ENCODE peak calls at places on chromosomes 11 and 22, in eight cellular contexts. F, N, X, D, Z, U, B and O are unnamed samples.

GRCh38 chr11:71293961-71294782 is 41.8 kb upstream of the SHANK2 start:
- DNase-seq in U (no peak), Z (no peak), D (no peak), F (no peak), X (no peak), N (no peak), B (no peak), O (no peak)

GRCh38 chr11:19071255-19071654 is 10.7 kb upstream of the MRGPRX2 start:
- DNase-seq in N (peak), X (peak), B (peak), D (peak), U (peak), F (peak), Z (peak), O (peak)

GRCh38 chr11:556857-557256 is 3.7 kb downstream of the LMNTD2 start:
- DNase-seq in F (no peak), X (no peak), B (no peak), N (no peak), Z (no peak), D (no peak), U (no peak), O (no peak)

GRCh38 chr11:64885367-64886286 is 7.2 kb upstream of the EHD1 start:
- DNase-seq in B (peak), N (peak), F (peak), U (no peak), X (no peak), D (no peak), Z (no peak), O (no peak)

GRCh38 chr11:4072668-4073285 is 21.8 kb upstream of the RRM1 start:
- DNase-seq in F (peak), D (peak), U (peak), X (peak), Z (peak), N (peak), B (peak), O (peak)

GRCh38 chr11:35487532-35488078 is 37.8 kb downstream of the PAMR1 start:
- DNase-seq in X (peak), F (peak), D (no peak), B (no peak), Z (no peak), U (peak), N (peak), O (no peak)

GRCh38 chr22:49997221-49997599 is 15.4 kb downstream of the IL17REL start:
- DNase-seq in D (no peak), B (peak), Z (no peak), F (no peak), X (no peak), N (no peak), U (no peak), O (no peak)

GRCh38 chr22:21714059-21714770 is 21.4 kb downstream of the YPEL1 start:
- DNase-seq in N (no peak), Z (no peak), X (no peak), F (no peak), B (no peak), U (no peak), D (no peak), O (no peak)

GRCh38 chr11:60905551-60906113 is 753 bp downstream of the PRPF19 start:
- DNase-seq in X (no peak), B (no peak), Z (peak), F (no peak), N (peak), U (peak), D (no peak), O (no peak)

GRCh38 chr11:74311352-74311926 is at the start of gene P4HA3:
- DNase-seq in Z (no peak), B (no peak), D (no peak), N (peak), U (no peak), X (peak), F (peak), O (no peak)

GRCh38 chr11:65551572-65552398 is 6.4 kb downstream of the LTBP3 start:
- DNase-seq in B (peak), N (no peak), D (no peak), U (peak), X (no peak), Z (no peak), F (peak), O (no peak)

GRCh38 chr11:95549276-95549675 is 240.3 kb downstream of the FAM76B start:
- DNase-seq in N (no peak), D (no peak), U (no peak), B (no peak), Z (no peak), F (no peak), X (no peak), O (no peak)

GRCh38 chr11:32221476-32222032 is 130.7 kb downstream of the RCN1 start:
- DNase-seq in N (no peak), Z (no peak), D (no peak), B (no peak), X (no peak), U (no peak), F (no peak), O (no peak)

GRCh38 chr11:96141649-96142048 is 201.3 kb downstream of the MAML2 start:
- DNase-seq in Z (no peak), F (no peak), D (no peak), B (no peak), U (no peak), X (no peak), N (no peak), O (no peak)

GRCh38 chr11:73308003-73308962 is at the start of gene ARHGEF17:
- DNase-seq in Z (no peak), F (peak), B (peak), U (no peak), D (peak), N (peak), X (peak), O (no peak)

GRCh38 chr11:113505046-113505445 is 29.8 kb upstream of the DRD2 start:
- DNase-seq in U (no peak), N (no peak), X (no peak), F (no peak), Z (no peak), B (no peak), D (no peak), O (no peak)

GRCh38 chr11:69462106-69463045 is 19.1 kb upstream of the LINC01488 start:
- DNase-seq in U (no peak), X (peak), F (no peak), Z (no peak), D (no peak), B (no peak), N (no peak), O (no peak)

GRCh38 chr11:70378506-70379134 is 19.7 kb upstream of the CTTN start:
- DNase-seq in Z (no peak), X (no peak), F (no peak), N (no peak), U (no peak), D (no peak), B (no peak), O (no peak)

GRCh38 chr22:26259510-26259909 is 90.2 kb downstream of the SEZ6L start:
- DNase-seq in D (no peak), N (peak), B (no peak), Z (no peak), F (no peak), U (peak), X (peak), O (no peak)

GRCh38 chr11:66346476-66347424 is 679 bp downstream of the B4GAT1 start:
- DNase-seq in U (no peak), N (no peak), D (no peak), F (no peak), Z (no peak), X (no peak), B (no peak), O (no peak)

GRCh38 chr22:20781272-20781990 is 7.5 kb downstream of the SERPIND1 start:
- DNase-seq in U (no peak), X (no peak), B (no peak), N (no peak), D (no peak), F (no peak), Z (no peak), O (no peak)

GRCh38 chr11:1229471-1230120 is 6.7 kb downstream of the MUC5B start:
- DNase-seq in F (no peak), B (no peak), X (no peak), N (no peak), Z (no peak), D (no peak), U (no peak), O (no peak)

GRCh38 chr11:76629133-76629852 is 41.3 kb downstream of the LRRC32 start:
- DNase-seq in B (no peak), D (peak), F (no peak), U (no peak), X (no peak), Z (no peak), N (no peak), O (no peak)

GRCh38 chr11:33542921-33543320 is 157.7 kb downstream of the C11orf91 start:
- DNase-seq in B (no peak), X (peak), N (peak), Z (no peak), F (peak), D (peak), U (peak), O (no peak)

GRCh38 chr22:24601217-24602104 is 1.5 kb upstream of the GGT1 start:
- DNase-seq in Z (no peak), U (peak), D (no peak), X (no peak), B (peak), N (peak), F (no peak), O (no peak)

GRCh38 chr11:59523541-59523940 is 12.2 kb downstream of the OR4D9 start:
- DNase-seq in X (no peak), Z (no peak), U (no peak), B (no peak), D (no peak), F (no peak), N (no peak), O (no peak)

GRCh38 chr11:119062779-119063178 is 4.8 kb upstream of the VPS11 start:
- DNase-seq in F (no peak), D (no peak), X (peak), N (peak), B (no peak), Z (no peak), U (no peak), O (no peak)

GRCh38 chr11:108854366-108854765 is 189.5 kb downstream of the DDX10 start:
- DNase-seq in X (no peak), B (no peak), N (no peak), D (no peak), U (peak), F (no peak), Z (no peak), O (no peak)

GRCh38 chr11:112885744-112886706 is 75.2 kb upstream of the NCAM1 start:
- DNase-seq in N (no peak), X (no peak), Z (no peak), B (peak), F (no peak), U (no peak), D (no peak), O (no peak)

GRCh38 chr11:2433106-2433925 is 11.0 kb downstream of the TRPM5 start:
- DNase-seq in D (no peak), U (no peak), X (no peak), B (no peak), N (no peak), Z (no peak), F (no peak), O (no peak)

GRCh38 chr11:1549355-1550330 is 22.4 kb downstream of the DUSP8 start:
- DNase-seq in Z (peak), U (peak), N (no peak), B (no peak), D (no peak), X (no peak), F (no peak), O (no peak)

GRCh38 chr11:134398079-134398444 is 14.0 kb downstream of the B3GAT1 start:
- DNase-seq in B (peak), N (peak), U (no peak), D (no peak), Z (peak), F (no peak), X (no peak), O (no peak)

GRCh38 chr11:131638889-131639288 is 268.5 kb downstream of the NTM start:
- DNase-seq in D (no peak), U (no peak), B (no peak), Z (no peak), N (no peak), X (no peak), F (no peak), O (no peak)

GRCh38 chr11:126284829-126285228 is 1.9 kb downstream of the TIRAP start:
- DNase-seq in U (peak), F (no peak), D (peak), Z (peak), B (peak), N (peak), X (peak), O (no peak)

GRCh38 chr22:41523464-41524221 is 20.6 kb downstream of the POLR3H start:
- DNase-seq in X (no peak), D (no peak), F (no peak), B (no peak), U (no peak), N (no peak), Z (no peak), O (peak)

GRCh38 chr11:112318193-112318592 is 57.5 kb upstream of the PLET1 start:
- DNase-seq in X (peak), U (no peak), Z (no peak), N (peak), F (no peak), D (peak), B (no peak), O (peak)

GRCh38 chr11:119144825-119145476 is 3.9 kb upstream of the ABCG4 start:
- DNase-seq in B (peak), D (peak), Z (peak), X (peak), U (peak), N (peak), F (peak), O (no peak)

GRCh38 chr22:46240073-46240472 is 10.0 kb downstream of the CDPF1 start:
- DNase-seq in B (no peak), N (no peak), U (peak), D (no peak), X (no peak), F (no peak), Z (no peak), O (no peak)